ENCODE peak calls at places on chromosomes 4 and X, in four cellular contexts. O is upper lobe of right lung, H is suprapubic skin, V is GM23338. Z is an unnamed sample.

GRCh38 chr4:138645289-138645688 is 370.3 kb upstream of the NOCT start:
- DNase-seq in V (no peak), O (no peak), H (no peak), Z (no peak)

GRCh38 chr4:139890810-139891209 is 225.2 kb downstream of the MGST2 start:
- DNase-seq in V (no peak), H (no peak), O (no peak), Z (no peak)

GRCh38 chrX:141989802-141990201 is 86.1 kb downstream of the MAGEC1 start:
- DNase-seq in H (no peak), V (no peak), O (no peak), Z (no peak)

GRCh38 chr4:328729-329128 is 8.9 kb upstream of the ZNF141 start:
- DNase-seq in O (no peak), H (no peak), V (no peak), Z (no peak)

GRCh38 chr4:99847362-99847976 is 30.8 kb downstream of the DAPP1 start:
- DNase-seq in O (no peak), V (no peak), H (no peak), Z (no peak)

GRCh38 chrX:55908685-55909212 is 191.2 kb downstream of the RRAGB start:
- DNase-seq in V (peak; percentile 55), O (peak; percentile 30), H (no peak), Z (no peak)

GRCh38 chr4:132382243-132382642 is 766.9 kb upstream of the PCDH10 start:
- DNase-seq in O (no peak), H (no peak), V (no peak), Z (no peak)

GRCh38 chr4:173056708-173057107 is 111.9 kb upstream of the GALNT7 start:
- DNase-seq in V (no peak), H (no peak), O (no peak), Z (no peak)

GRCh38 chr4:166165829-166166420 is 292.9 kb downstream of the TLL1 start:
- DNase-seq in V (peak; percentile 81), H (no peak), O (no peak), Z (no peak)

GRCh38 chrX:134753185-134754008 is 95.1 kb upstream of the PLAC1 start:
- DNase-seq in O (no peak), V (no peak), H (no peak), Z (no peak)

GRCh38 chrX:23902419-23902818 is 5.3 kb downstream of the APOO start:
- DNase-seq in O (no peak), V (peak; percentile 58), H (no peak), Z (no peak)

GRCh38 chrX:23898412-23898959 is 9.3 kb downstream of the APOO start:
- DNase-seq in V (no peak), H (no peak), O (no peak), Z (no peak)

GRCh38 chrX:23900220-23900797 is 7.4 kb downstream of the APOO start:
- DNase-seq in O (no peak), H (no peak), V (no peak), Z (no peak)

GRCh38 chrX:23901805-23902204 is 5.9 kb downstream of the APOO start:
- DNase-seq in H (no peak), O (no peak), V (peak; percentile 63), Z (no peak)

GRCh38 chrX:23901065-23901464 is 6.7 kb downstream of the APOO start:
- DNase-seq in V (no peak), H (no peak), O (no peak), Z (no peak)
- H3K4me3 ChIP-seq in V (no peak overlapping the region), H (no peak overlapping the region), O (no peak overlapping the region), Z (no peak overlapping the region)

GRCh38 chr4:55397521-55398321 is 2.0 kb downstream of the TMEM165 start:
- DNase-seq in O (no peak), H (no peak), V (no peak), Z (no peak)
- H3K4me3 ChIP-seq in O (peak overlapping the region; percentile 99), H (peak overlapping the region; percentile 97), V (peak overlapping the region; percentile 92), Z (peak overlapping the region; percentile 93)

GRCh38 chr4:184384810-184385557 is 89.4 kb downstream of the IRF2 start:
- DNase-seq in V (peak; percentile 17), H (no peak), O (no peak), Z (no peak)
- H3K4me3 ChIP-seq in V (no peak overlapping the region), H (no peak overlapping the region), O (no peak overlapping the region), Z (peak overlapping the region; percentile 62)

DNA sequence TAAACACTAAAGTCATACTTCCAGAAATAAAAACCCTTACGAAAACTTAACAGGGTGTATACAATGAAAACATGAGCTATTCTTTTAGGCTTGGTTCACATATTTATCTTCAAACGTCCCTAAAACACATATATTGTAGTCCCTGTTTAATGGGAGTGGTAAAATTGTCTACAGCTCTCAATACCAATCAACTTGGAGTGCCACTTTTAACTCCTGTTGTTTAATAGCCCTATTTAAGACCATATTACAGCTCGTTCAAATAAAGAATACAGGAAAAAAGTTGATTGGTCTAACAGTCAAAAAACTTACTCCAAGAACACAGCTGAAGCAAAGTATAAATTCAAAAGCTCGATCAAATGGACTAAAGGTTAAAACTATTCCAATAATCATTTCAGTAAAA is 3.9 kb downstream of the UBE2D3 start:
- DNase-seq in O (no peak), H (no peak), V (no peak), Z (no peak)
- H3K4me3 ChIP-seq in O (peak overlapping the region; percentile 93), H (peak overlapping the region; percentile 68), V (peak overlapping the region; percentile 84), Z (peak overlapping the region; percentile 81)

DNA sequence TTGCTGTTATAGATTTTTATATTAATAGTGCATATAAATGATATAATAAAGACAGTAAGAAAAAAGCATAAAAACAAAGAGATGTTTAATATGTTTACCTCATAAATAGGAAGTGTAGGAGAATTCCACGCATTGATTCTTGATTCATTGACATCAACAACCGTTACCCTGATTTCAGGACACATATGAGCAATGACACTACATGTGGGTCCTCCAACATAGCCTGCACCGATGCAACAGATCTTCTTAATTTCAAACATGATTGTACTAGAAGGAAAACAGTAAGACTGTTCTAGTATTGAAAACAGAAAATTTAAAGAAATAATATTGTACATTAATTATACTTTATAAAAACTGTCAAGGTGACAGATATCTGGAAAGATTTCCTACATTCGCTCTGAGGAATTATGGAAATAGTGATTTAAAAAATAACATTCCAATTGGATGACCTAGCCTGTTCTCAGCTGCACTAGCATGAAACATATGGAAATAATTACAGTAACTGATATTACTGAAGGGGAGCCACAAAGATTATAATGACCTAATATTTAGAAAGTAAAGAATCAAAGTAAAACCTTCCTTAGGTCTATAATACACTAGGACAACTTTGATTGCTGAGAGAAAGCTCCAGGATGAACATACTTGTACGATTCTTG is 5.9 kb downstream of the UGDH start:
- DNase-seq in V (no peak), O (no peak), H (no peak), Z (no peak)
- H3K4me3 ChIP-seq in V (no peak overlapping the region), O (no peak overlapping the region), H (no peak overlapping the region), Z (peak overlapping the region; percentile 1)

DNA sequence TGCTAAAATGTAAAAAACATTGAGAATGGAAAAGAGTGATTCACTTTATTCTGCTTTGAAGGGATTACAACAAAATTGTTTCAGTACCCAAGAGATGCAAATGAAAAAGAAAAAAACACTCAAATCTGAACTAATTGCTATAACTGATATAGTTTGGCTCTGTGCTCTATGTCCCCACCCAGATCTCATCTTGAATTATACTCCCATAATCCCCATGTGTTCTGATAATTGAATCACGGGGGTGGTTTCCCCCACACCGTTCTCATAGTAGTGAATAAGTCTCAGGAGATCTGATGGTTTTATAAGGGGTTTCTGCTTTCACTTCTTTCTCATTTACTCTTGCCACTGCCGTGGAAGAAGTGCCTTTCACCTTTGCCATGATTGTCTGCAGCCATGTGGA is 213.6 kb upstream of the GALNTL6 start:
- DNase-seq in V (no peak), O (no peak), H (no peak), Z (no peak)
- H3K4me3 ChIP-seq in V (no peak overlapping the region), O (no peak overlapping the region), H (no peak overlapping the region), Z (no peak overlapping the region)

GRCh38 chr4:77776182-77777134 is 42.7 kb downstream of the CNOT6L start:
- DNase-seq in V (no peak), O (no peak), H (no peak), Z (no peak)
- H3K4me3 ChIP-seq in V (no peak overlapping the region), O (no peak overlapping the region), H (no peak overlapping the region), Z (no peak overlapping the region)

GRCh38 chr4:78551420-78552351 is at the start of gene ANXA3:
- DNase-seq in V (peak; percentile 89), O (peak; percentile 83), H (no peak), Z (no peak)

GRCh38 chr4:78557841-78558240 is 6.3 kb downstream of the ANXA3 start:
- DNase-seq in H (no peak), V (no peak), O (no peak), Z (no peak)

GRCh38 chr4:78556655-78557054 is 5.1 kb downstream of the ANXA3 start:
- DNase-seq in H (no peak), O (no peak), V (no peak), Z (no peak)

GRCh38 chr4:78552398-78553396 is 1.1 kb downstream of the ANXA3 start:
- DNase-seq in H (no peak), O (no peak), V (peak; percentile 87), Z (no peak)

GRCh38 chr4:78553526-78554060 is 2.0 kb downstream of the ANXA3 start:
- DNase-seq in V (no peak), H (no peak), O (no peak), Z (no peak)
- H3K4me3 ChIP-seq in V (no peak overlapping the region), H (no peak overlapping the region), O (peak overlapping the region; percentile 58), Z (no peak overlapping the region)